ENCODE peak calls at places on chromosomes 5 and 9, in seven cellular contexts. Y is CD4-positive, alpha-beta memory T cell; K is fibroblast of lung; V is dorsolateral prefrontal cortex; S is body of pancreas; B is coronary artery; Z is BJ. T is an unnamed sample.

GRCh38 chr5:132065951-132066701 is 5.7 kb downstream of the IL3 start:
- DNase-seq in Z (no peak), V (peak), Y (no peak), B (no peak), S (no peak), K (no peak), T (no peak)

GRCh38 chr5:105616599-105616998 is 2054.0 kb upstream of the NUDT12 start:
- DNase-seq in Y (no peak), V (no peak), S (no peak), Z (no peak), K (no peak), B (no peak), T (no peak)

GRCh38 chr5:93894471-93895354 is 153.3 kb upstream of the POU5F2 start:
- DNase-seq in B (no peak), V (no peak), S (no peak), K (peak), Z (no peak), Y (no peak), T (no peak)

GRCh38 chr5:132486318-132487094 is 4.1 kb downstream of the IRF1 start:
- DNase-seq in S (peak), Y (no peak), K (no peak), B (peak), Z (no peak), V (no peak), T (no peak)

GRCh38 chr5:131536211-131536826 is 98.7 kb downstream of the RAPGEF6 start:
- DNase-seq in Z (no peak), B (no peak), K (peak), V (no peak), S (no peak), Y (no peak), T (no peak)

GRCh38 chr5:120504057-120504456 is 40.0 kb downstream of the PRR16 start:
- DNase-seq in S (no peak), Y (no peak), B (no peak), Z (no peak), V (no peak), K (peak), T (no peak)

GRCh38 chr5:73913971-73914370 is 288.0 kb downstream of the ARHGEF28 start:
- DNase-seq in V (no peak), Y (no peak), B (no peak), Z (no peak), S (no peak), K (no peak), T (no peak)

GRCh38 chr9:127567898-127568617 is 44.0 kb upstream of the STXBP1 start:
- DNase-seq in B (no peak), K (no peak), Z (no peak), S (no peak), Y (no peak), V (no peak), T (no peak)

GRCh38 chr5:128426090-128426534 is 111.9 kb downstream of the FBN2 start:
- DNase-seq in S (no peak), B (no peak), Y (no peak), Z (no peak), V (no peak), K (no peak), T (no peak)

GRCh38 chr5:147559725-147560124 is 49.9 kb upstream of the DPYSL3 start:
- DNase-seq in K (peak), V (no peak), Y (no peak), Z (no peak), B (no peak), S (no peak), T (no peak)

GRCh38 chr5:100706796-100707195 is 171.6 kb downstream of the FAM174A start:
- DNase-seq in B (no peak), S (no peak), Y (no peak), Z (no peak), V (no peak), K (peak), T (no peak)

GRCh38 chr5:87499478-87500410 is 87.0 kb upstream of the CCNH start:
- DNase-seq in V (no peak), K (no peak), Z (no peak), S (no peak), Y (no peak), B (no peak), T (no peak)

GRCh38 chr5:1540831-1541661 is 17.3 kb upstream of the LPCAT1 start:
- DNase-seq in Z (no peak), S (no peak), B (peak), K (no peak), V (peak), Y (no peak), T (no peak)

GRCh38 chr5:154479944-154480750 is 2.1 kb upstream of the HAND1 start:
- DNase-seq in S (no peak), Z (no peak), Y (no peak), K (no peak), V (no peak), B (no peak), T (no peak)

GRCh38 chr5:157361865-157362465 is 96.0 kb downstream of the CYFIP2 start:
- DNase-seq in Z (no peak), B (no peak), S (no peak), Y (no peak), K (peak), V (no peak), T (no peak)

GRCh38 chr9:89038354-89039091 is 47.3 kb downstream of the S1PR3 start:
- DNase-seq in V (peak), Y (no peak), Z (peak), S (no peak), K (peak), B (no peak), T (peak)

GRCh38 chr9:21551401-21551800 is 69.3 kb upstream of the IFNE start:
- DNase-seq in Z (no peak), V (no peak), Y (no peak), S (no peak), K (peak), B (no peak), T (no peak)

GRCh38 chr5:155004138-155004744 is 9.3 kb upstream of the KIF4B start:
- DNase-seq in B (no peak), V (no peak), S (peak), K (no peak), Y (peak), Z (no peak), T (no peak)

GRCh38 chr5:88391116-88391515 is 122.5 kb upstream of the TMEM161B start:
- DNase-seq in K (no peak), Y (no peak), Z (no peak), S (no peak), B (no peak), V (peak), T (no peak)

GRCh38 chr9:121599872-121600585 is 51.4 kb upstream of the DAB2IP start:
- DNase-seq in V (no peak), S (no peak), Y (no peak), B (no peak), Z (no peak), K (no peak), T (no peak)

GRCh38 chr5:138186002-138186447 is 7.1 kb downstream of the KIF20A start:
- DNase-seq in Y (no peak), K (no peak), V (no peak), S (no peak), B (no peak), Z (no peak), T (no peak)

GRCh38 chr5:109852371-109853160 is 162.8 kb downstream of the MAN2A1 start:
- DNase-seq in K (no peak), B (no peak), Y (no peak), S (no peak), Z (no peak), V (no peak), T (no peak)

GRCh38 chr9:121688149-121688680 is 36.8 kb downstream of the DAB2IP start:
- DNase-seq in Z (no peak), Y (no peak), S (no peak), V (no peak), B (no peak), K (no peak), T (no peak)

GRCh38 chr5:131110256-131110594 is 54.8 kb downstream of the HINT1 start:
- DNase-seq in K (no peak), B (no peak), V (no peak), Y (no peak), Z (no peak), S (no peak), T (no peak)

GRCh38 chr9:94681508-94681907 is 42.2 kb upstream of the FBP1 start:
- DNase-seq in Z (no peak), S (peak), B (peak), Y (peak), K (peak), V (peak), T (peak)

GRCh38 chr9:79357185-79357584 is 214.6 kb upstream of the TLE4 start:
- DNase-seq in K (no peak), Y (no peak), B (no peak), Z (no peak), V (no peak), S (no peak), T (no peak)

GRCh38 chr9:79362100-79363081 is 209.4 kb upstream of the TLE4 start:
- DNase-seq in K (no peak), S (no peak), Z (no peak), B (no peak), V (no peak), Y (no peak), T (no peak)

GRCh38 chr9:79357620-79358019 is 214.1 kb upstream of the TLE4 start:
- DNase-seq in S (no peak), Z (no peak), V (no peak), Y (no peak), K (no peak), B (no peak), T (no peak)

DNA sequence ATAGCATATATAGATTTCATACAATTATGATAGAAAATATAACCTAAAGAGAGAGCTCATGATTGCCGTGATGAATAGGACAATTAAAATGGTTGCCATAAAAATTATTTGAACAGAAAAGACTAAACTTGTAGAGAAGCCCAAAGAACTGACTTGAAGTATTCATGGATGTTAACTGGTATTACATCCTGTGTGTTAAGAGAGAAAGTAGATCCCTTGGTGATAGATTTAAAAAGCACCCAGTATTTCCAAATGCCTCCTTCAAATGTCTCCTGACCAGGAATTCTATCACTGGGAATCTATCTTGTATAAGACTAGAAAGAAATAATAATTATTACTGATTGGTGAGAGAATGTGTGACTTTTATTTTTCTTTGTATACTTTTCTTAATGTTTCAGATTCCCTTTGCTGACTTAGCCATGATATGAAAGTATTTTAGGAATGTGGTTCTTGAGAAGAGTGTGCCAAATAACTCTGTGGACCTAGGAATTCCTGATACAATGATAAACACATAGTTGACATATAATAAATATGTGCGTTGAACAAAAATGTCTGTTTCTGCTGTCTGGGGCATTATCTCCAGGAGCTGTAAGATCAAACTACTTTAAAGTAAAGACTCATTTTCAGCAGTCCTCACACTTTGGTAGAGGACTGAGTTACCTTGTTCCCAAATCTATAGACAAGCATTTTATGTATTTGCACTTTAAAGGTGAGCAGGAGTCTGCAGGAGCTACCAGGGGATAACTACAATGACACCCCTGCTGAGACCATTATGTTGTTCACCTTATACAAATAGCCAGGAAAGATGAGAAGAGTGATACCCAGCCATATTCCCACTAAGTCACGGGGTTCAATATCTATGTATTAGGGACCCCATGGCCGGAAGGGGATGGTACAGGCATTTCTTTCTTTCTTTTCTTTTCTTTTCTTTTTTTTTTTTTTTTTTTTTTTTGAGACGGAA is 211.1 kb upstream of the TLE4 start:
- DNase-seq in Y (no peak), V (no peak), Z (no peak), S (no peak), K (no peak), B (no peak), T (no peak)
- H3K4me3 ChIP-seq in Y (no peak), V (no peak), Z (no peak), S (no peak), K (no peak), B (no peak), T (no peak)

DNA sequence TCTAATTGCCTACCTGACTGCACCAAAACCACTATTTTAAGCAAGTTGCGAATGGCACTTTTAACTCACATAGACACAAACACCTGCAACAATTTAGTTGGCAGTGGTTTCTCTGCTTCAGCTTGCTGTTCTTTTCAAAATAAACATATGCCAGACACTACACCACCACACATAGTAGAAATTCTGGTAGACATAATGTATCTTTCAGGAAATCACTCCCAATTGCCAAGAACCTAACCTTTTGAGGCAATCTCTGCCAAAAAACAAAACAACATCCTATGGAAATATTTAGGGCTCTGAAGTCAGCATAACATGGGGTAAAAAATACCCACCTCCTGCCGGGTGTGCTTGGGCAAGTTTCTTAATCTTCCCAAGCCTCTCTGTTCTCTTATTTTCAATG is 27.7 kb downstream of the GLIS3 start:
- DNase-seq in S (no peak), V (no peak), K (no peak), Z (no peak), B (no peak), Y (no peak), T (no peak)
- H3K4me3 ChIP-seq in S (no peak), V (no peak), K (no peak), Z (no peak), B (no peak), Y (no peak), T (no peak)

GRCh38 chr9:14312721-14313377 is 1.1 kb downstream of the NFIB start:
- DNase-seq in V (peak), Y (no peak), B (no peak), K (peak), S (peak), Z (no peak), T (no peak)

GRCh38 chr9:14313378-14313940 is 482 bp downstream of the NFIB start:
- DNase-seq in Z (no peak), S (peak), Y (no peak), V (no peak), B (no peak), K (peak), T (no peak)

GRCh38 chr9:14314424-14314928 is 535 bp upstream of the NFIB start:
- DNase-seq in Y (no peak), V (peak), Z (no peak), S (peak), B (peak), K (peak), T (no peak)

GRCh38 chr9:14314929-14315753 is 1.2 kb upstream of the NFIB start:
- DNase-seq in B (peak), V (peak), Z (no peak), Y (no peak), K (peak), S (peak), T (no peak)

DNA sequence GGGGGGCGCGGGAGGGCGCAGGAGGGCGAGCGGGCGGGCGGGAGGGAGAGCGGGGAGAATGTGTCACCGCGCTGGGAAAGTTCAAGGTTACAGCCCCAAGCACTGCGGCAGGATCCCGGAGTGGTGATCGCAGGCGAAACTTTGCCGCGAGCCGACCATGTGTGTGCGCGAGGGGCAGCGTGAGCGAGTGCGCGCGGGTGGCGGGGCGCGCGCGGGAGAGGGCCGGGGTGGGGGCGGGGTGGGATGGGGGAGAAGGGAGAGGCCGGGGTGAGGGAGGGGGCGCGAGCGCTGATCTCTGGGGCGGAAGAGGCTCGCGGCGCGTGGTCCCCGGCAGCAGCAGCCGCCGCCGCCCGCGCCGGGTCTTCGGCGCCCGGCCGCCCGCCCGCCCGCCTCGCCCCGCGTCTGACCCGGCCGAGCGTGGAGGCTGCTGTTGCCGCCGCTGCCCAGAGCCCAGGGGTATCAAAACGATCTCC is at the start of gene NFIB:
- DNase-seq in B (no peak), S (peak), Z (no peak), K (peak), Y (no peak), V (peak), T (no peak)
- H3K4me3 ChIP-seq in B (peak), S (peak), Z (peak), K (peak), Y (peak), V (peak), T (peak)

DNA sequence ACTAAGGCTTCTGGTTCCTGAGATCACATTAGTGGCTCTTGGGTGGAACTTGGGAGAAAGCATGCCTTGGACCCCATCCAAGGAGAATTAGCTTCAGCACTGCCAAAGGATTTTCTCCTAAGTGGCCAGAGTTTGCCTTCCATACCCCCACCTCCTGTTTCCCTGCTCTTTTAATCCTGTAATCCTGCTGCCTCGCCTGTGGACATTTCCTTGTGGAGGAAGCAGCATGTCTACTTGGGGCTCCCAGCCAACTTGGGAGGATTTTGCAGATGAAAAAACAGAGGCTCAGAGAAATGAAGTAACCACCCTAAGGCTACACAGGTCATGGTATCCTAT is 1.6 kb downstream of the ARSI start:
- DNase-seq in S (no peak), Y (no peak), B (no peak), K (peak), Z (no peak), V (no peak), T (no peak)
- H3K4me3 ChIP-seq in S (no peak), Y (no peak), B (no peak), K (peak), Z (no peak), V (no peak), T (peak)